ENCODE peak calls at places on chromosomes 3 and 15, in four cellular contexts. H is neural progenitor cell; N is effector memory CD4-positive, alpha-beta T cell; F is CD8-positive, alpha-beta memory T cell. Z is an unnamed sample.

GRCh38 chr15:52786436-52787122 is 3.6 kb downstream of the ONECUT1 start:
- DNase-seq in H (peak; percentile 61), N (no peak), F (no peak), Z (no peak)

GRCh38 chr3:188947401-188947982 is 224.3 kb upstream of the TPRG1 start:
- DNase-seq in H (peak; percentile 96), N (no peak), F (no peak), Z (peak; percentile 24)

GRCh38 chr15:70140543-70141375 is 43.0 kb upstream of the TLE3 start:
- DNase-seq in H (no peak), N (peak; percentile 30), F (peak; percentile 7), Z (no peak)

GRCh38 chr3:115217678-115218451 is 70.8 kb upstream of the ZBTB20 start:
- DNase-seq in H (peak; percentile 70), N (no peak), F (peak; percentile 19), Z (peak; percentile 29)

GRCh38 chr3:140236836-140237476 is 302.0 kb downstream of the CLSTN2 start:
- DNase-seq in H (no peak), N (no peak), F (no peak), Z (peak; percentile 2)

GRCh38 chr15:90004671-90005070 is 3.5 kb downstream of the ZNF710 start:
- DNase-seq in H (no peak), N (no peak), F (no peak), Z (peak; percentile 88)

GRCh38 chr3:53630547-53630946 is 136.1 kb downstream of the CACNA1D start:
- DNase-seq in H (no peak), N (no peak), F (no peak), Z (no peak)

GRCh38 chr15:97052526-97052925 is 722.0 kb downstream of the NR2F2 start:
- DNase-seq in H (no peak), N (no peak), F (no peak), Z (no peak)

GRCh38 chr3:4983739-4984510 is 4.7 kb downstream of the BHLHE40 start:
- DNase-seq in H (peak; percentile 25), N (peak; percentile 87), F (peak; percentile 32), Z (peak; percentile 75)

GRCh38 chr3:175737646-175738572 is 878.8 kb downstream of the NAALADL2 start:
- DNase-seq in H (no peak), N (no peak), F (no peak), Z (no peak)

GRCh38 chr15:56931674-56932507 is 13.4 kb downstream of the TCF12 start:
- DNase-seq in H (no peak), N (no peak), F (peak; percentile 6), Z (no peak)
- H3K36me3 ChIP-seq in H (peaks cover 5% of the 10 kb centered on the region), N (no peaks in the 10 kb centered on the region), F (no peaks in the 10 kb centered on the region), Z (no peaks in the 10 kb centered on the region)

GRCh38 chr3:113535898-113536297 is 3.5 kb downstream of the SIDT1 start:
- DNase-seq in H (peak; percentile 27), N (no peak), F (peak; percentile 23), Z (no peak)
- H3K27me3 ChIP-seq in H (peaks cover 64% of the 10 kb centered on the region), N (no peaks in the 10 kb centered on the region), F (no peaks in the 10 kb centered on the region), Z (peaks cover 27% of the 10 kb centered on the region)

GRCh38 chr15:75134748-75135147 is 66.9 kb upstream of the C15orf39 start:
- DNase-seq in H (no peak), N (no peak), F (no peak), Z (no peak)

GRCh38 chr15:75136758-75137157 is 64.9 kb upstream of the C15orf39 start:
- DNase-seq in H (no peak), N (no peak), F (no peak), Z (no peak)

GRCh38 chr15:75136118-75136517 is 65.6 kb upstream of the C15orf39 start:
- DNase-seq in H (no peak), N (no peak), F (no peak), Z (no peak)

GRCh38 chr15:75140080-75140879 is 61.4 kb upstream of the C15orf39 start:
- DNase-seq in H (peak; percentile 26), N (no peak), F (no peak), Z (no peak)

GRCh38 chr15:75138016-75138999 is 63.4 kb upstream of the C15orf39 start:
- DNase-seq in H (no peak), N (no peak), F (no peak), Z (peak; percentile 57)
- H3K4me3 ChIP-seq in H (no peak overlapping the region), N (no peak overlapping the region), F (no peak overlapping the region), Z (no peak overlapping the region)

GRCh38 chr15:74802862-74803447 is 9.7 kb upstream of the LMAN1L start:
- DNase-seq in H (no peak), N (no peak), F (no peak), Z (no peak)
- H3K36me3 ChIP-seq in H (no peaks in the 10 kb centered on the region), N (peaks cover 65% of the 10 kb centered on the region), F (peaks cover 48% of the 10 kb centered on the region), Z (peaks cover 30% of the 10 kb centered on the region)

GRCh38 chr3:10335190-10335738 is 14.4 kb upstream of the SEC13 start:
- DNase-seq in H (no peak), N (no peak), F (no peak), Z (no peak)
- H3K27me3 ChIP-seq in H (peaks cover 10% of the 10 kb centered on the region), N (no peaks in the 10 kb centered on the region), F (no peaks in the 10 kb centered on the region), Z (peaks cover 5% of the 10 kb centered on the region)

Z was measured in BJ.